ENCODE peak calls at places on chromosomes 7 and 10, in four cellular contexts. T is fibroblast of the aortic adventitia, H is RWPE1, V is A549. F is an unnamed sample.

GRCh38 chr10:111600772-111601171 is 523.9 kb downstream of the ADRA2A start:
- DNase-seq in T (no peak), H (no peak), V (no peak), F (no peak)

GRCh38 chr10:127195571-127196226 is 692 bp downstream of the INSYN2A start:
- DNase-seq in T (no peak), H (peak; percentile 19), V (no peak), F (no peak)

GRCh38 chr7:147432068-147432467 is 1158.5 kb upstream of the C7orf33 start:
- DNase-seq in T (peak; percentile 54), H (no peak), V (no peak), F (no peak)

GRCh38 chr10:85617751-85618150 is 748.8 kb downstream of the GRID1 start:
- DNase-seq in T (no peak), H (no peak), V (no peak), F (no peak)

GRCh38 chr10:60073781-60074656 is 167.7 kb upstream of the CCDC6 start:
- DNase-seq in T (no peak), H (no peak), V (no peak), F (no peak)

GRCh38 chr10:28179006-28179405 is 123.9 kb downstream of the MPP7 start:
- DNase-seq in T (no peak), H (no peak), V (no peak), F (no peak)

GRCh38 chr10:48363617-48364355 is 57.3 kb downstream of the MAPK8 start:
- DNase-seq in T (peak; percentile 88), H (peak; percentile 46), V (peak; percentile 28), F (no peak)

GRCh38 chr7:148299335-148299734 is 291.2 kb upstream of the C7orf33 start:
- DNase-seq in T (no peak), H (no peak), V (no peak), F (no peak)

GRCh38 chr10:95329296-95329695 is 38.5 kb upstream of the PDLIM1 start:
- DNase-seq in T (no peak), H (no peak), V (no peak), F (no peak)

GRCh38 chr7:130672146-130672545 is 3.6 kb upstream of the COPG2 start:
- DNase-seq in T (no peak), H (no peak), V (no peak), F (no peak)

GRCh38 chr10:104424719-104425118 is 71.1 kb downstream of the CFAP58 start:
- DNase-seq in T (no peak), H (peak; percentile 81), V (no peak), F (no peak)

GRCh38 chr10:72044417-72045041 is 43.8 kb downstream of the SPOCK2 start:
- DNase-seq in T (no peak), H (peak; percentile 52), V (no peak), F (no peak)

GRCh38 chr10:30178565-30178964 is 119.2 kb upstream of the JCAD start:
- DNase-seq in T (peak; percentile 87), H (no peak), V (no peak), F (no peak)

GRCh38 chr10:99467236-99467999 is 37.0 kb upstream of the GOT1 start:
- DNase-seq in T (peak; percentile 60), H (no peak), V (no peak), F (no peak)

GRCh38 chr7:29146888-29147609 is 712 bp upstream of the CPVL start:
- DNase-seq in T (peak; percentile 10), H (peak; percentile 28), V (no peak), F (no peak)

GRCh38 chr10:88921194-88921593 is 31.4 kb downstream of the ACTA2 start:
- DNase-seq in T (peak; percentile 80), H (no peak), V (no peak), F (no peak)

DNA sequence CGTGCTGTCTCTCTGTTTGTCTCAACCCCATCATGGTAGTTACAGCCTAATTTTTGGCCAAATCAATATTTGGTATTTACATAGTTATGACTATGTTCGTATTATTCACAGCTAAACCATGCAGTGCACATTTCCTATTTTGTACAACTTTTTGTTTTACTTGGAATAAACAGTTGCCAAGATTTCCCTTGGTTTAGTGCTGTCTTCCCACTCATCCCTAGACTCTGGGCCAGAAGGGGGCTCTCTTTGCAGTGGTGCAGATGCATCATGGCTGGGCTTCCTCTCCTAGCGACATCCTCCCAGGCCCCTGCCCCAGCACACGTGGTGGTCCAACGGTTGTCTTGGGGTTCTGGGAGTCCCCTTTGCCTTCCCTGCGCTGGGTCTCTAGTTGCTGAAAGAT is 151.6 kb downstream of the PTPN20 start:
- DNase-seq in T (peak; percentile 66), H (no peak), V (no peak), F (no peak)
- TF ChIP-seq CTCF in T (peak; percentile 34), H (no peak), V (no peak), F (peak; percentile 51)

GRCh38 chr10:34791947-34792346 is 23.1 kb downstream of the PARD3 start:
- DNase-seq in T (no peak), H (no peak), V (no peak), F (no peak)

GRCh38 chr10:34791228-34791627 is 23.9 kb downstream of the PARD3 start:
- DNase-seq in T (no peak), H (no peak), V (no peak), F (no peak)

GRCh38 chr10:34789993-34790506 is 25.0 kb downstream of the PARD3 start:
- DNase-seq in T (peak; percentile 49), H (no peak), V (peak; percentile 53), F (no peak)

GRCh38 chr10:34781709-34782108 is 33.4 kb downstream of the PARD3 start:
- DNase-seq in T (no peak), H (no peak), V (no peak), F (no peak)

GRCh38 chr10:34786464-34786863 is 28.6 kb downstream of the PARD3 start:
- DNase-seq in T (no peak), H (no peak), V (no peak), F (no peak)
- TF ChIP-seq CTCF in T (no peak), H (no peak), V (no peak), F (peak; percentile 30)

GRCh38 chr7:48421357-48421756 is 250.1 kb downstream of the ABCA13 start:
- DNase-seq in T (no peak), H (no peak), V (no peak), F (no peak)
- TF ChIP-seq CTCF in T (no peak), H (no peak), V (no peak), F (no peak)

DNA sequence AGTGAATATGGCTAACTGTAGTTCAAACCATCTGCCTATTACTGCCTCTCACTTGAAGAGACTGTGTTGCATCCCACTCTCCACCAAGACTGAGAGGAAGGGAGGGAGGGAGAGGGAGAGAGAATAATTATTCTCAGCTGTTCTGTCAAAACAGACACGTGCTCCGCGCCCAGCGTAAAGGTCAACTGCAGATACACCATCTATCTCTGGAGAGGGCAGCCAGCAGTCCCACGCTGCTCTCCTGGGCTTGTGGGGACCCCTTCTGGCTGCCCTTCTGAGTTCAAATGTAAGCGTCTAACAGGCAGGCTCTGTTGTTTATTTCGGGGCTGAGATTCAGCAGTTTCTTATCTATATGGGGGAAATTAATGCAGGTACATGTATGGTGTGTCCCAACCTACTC is 625.5 kb upstream of the GALNT17 start:
- DNase-seq in T (no peak), H (no peak), V (no peak), F (no peak)
- TF ChIP-seq CTCF in T (no peak), H (no peak), V (no peak), F (peak; percentile 37)

GRCh38 chr7:78019457-78020130 is 221.0 kb downstream of the PHTF2 start:
- DNase-seq in T (peak; percentile 78), H (peak; percentile 79), V (peak; percentile 93), F (peak; percentile 93)

GRCh38 chr7:78020874-78021249 is 222.3 kb downstream of the PHTF2 start:
- DNase-seq in T (no peak), H (no peak), V (no peak), F (no peak)

GRCh38 chr7:78017621-78018100 is 219.1 kb downstream of the PHTF2 start:
- DNase-seq in T (no peak), H (no peak), V (no peak), F (no peak)

GRCh38 chr7:78020131-78020873 is 221.7 kb downstream of the PHTF2 start:
- DNase-seq in T (peak; percentile 89), H (peak; percentile 72), V (peak; percentile 80), F (no peak)

DNA sequence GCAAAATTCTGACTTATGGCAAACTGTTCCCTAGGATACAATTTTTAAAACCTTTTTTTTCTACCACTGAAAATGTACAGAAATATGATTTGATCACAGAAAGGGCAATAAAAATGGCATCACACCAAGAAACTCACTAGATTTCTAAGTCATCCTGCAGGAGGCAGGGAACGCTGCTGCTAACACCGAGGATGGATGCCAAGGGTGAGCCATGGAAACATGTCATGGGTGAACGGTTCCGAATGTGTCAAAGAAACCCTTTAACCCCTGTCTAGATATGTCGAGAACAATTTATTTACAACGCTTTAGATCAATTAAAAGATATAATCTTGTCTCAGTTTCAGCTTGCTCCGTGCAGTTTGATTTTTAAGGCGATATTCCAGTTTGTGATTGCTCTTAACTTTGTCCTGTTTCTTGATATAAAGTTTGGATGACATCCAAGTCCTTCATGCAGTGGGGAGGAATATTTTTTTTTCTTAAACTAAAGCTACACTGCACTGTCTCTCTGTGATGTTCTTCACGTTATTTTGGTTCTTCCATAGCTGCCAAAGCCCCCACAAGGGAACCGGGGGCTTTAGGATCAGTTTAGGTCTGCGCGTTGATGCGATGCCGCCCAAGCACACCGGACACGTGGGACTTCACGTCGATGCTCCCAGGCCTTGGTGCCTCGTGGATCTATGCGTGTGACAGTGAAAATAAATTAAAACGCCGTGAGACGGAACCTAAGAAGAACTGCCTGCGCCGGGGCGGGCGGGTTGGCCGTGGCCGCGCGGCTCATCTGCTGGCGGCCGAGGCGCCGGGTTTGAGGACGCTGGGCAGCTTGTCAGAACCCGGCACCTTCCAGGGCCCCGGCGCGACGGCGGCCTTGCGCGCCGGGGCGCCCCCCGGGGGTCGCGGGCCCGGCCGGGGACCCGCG is 220.2 kb downstream of the PHTF2 start:
- DNase-seq in T (peak; percentile 45), H (peak; percentile 25), V (peak; percentile 14), F (no peak)
- TF ChIP-seq CTCF in T (peak; percentile 28), H (no peak), V (no peak), F (no peak)

DNA sequence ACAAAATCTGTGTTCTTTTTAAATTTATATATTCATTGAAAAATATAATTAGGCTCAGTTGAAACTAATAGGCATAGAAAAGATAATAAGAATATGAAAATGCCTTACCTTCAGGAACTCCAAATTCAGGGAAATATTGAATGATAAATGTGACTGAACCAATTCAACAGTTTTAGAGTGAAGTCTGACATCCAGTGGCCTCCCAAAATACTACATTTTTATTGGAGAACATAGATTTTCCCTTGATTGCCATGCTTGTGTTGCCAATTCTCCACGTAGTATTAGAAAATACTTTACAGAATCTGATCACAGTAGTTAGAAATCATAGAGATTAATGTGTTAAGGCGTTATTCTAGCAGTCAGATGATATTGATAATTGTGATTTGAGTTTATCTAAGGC is 1246.7 kb downstream of the GATA3 start:
- DNase-seq in T (peak; percentile 23), H (no peak), V (no peak), F (no peak)
- TF ChIP-seq CTCF in T (peak; percentile 27), H (peak; percentile 23), V (peak; percentile 48), F (peak; percentile 57)

DNA sequence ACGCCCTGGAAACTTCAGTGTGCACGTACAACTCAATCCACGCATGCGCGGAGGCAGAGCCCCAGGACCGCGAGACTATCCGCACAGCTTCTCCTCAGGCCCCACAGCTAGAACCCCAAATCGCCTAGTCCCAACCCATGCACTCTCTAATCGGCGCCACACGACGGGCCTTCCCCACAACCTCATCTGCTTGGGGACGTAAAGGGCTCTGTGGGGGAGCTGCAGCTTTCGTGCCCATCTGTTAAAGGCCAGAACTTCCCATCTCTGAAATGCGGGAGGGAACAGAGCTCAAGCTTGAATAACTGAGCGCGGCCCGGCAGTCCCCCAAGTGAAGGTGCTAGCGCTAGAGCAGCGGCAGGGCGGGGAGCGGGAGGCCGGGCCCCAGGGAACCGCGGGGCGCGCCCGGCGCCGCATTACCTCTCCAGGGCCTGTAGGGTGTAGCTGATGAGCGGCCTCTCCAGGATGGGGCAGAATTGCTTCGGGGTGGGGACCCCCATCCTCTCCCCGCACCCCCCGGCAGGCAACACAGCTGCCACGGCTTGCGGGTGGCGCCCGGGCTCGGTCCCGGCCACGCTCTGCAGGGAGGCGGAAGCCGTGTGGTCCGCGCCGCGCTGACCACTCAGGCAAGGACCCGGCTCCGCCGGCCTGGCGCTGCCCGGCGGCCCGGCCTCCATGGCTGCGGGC is 547 bp downstream of the CRPPA start:
- DNase-seq in T (peak; percentile 89), H (peak; percentile 61), V (peak; percentile 76), F (no peak)
- TF ChIP-seq CTCF in T (peak; percentile 45), H (peak; percentile 27), V (peak; percentile 10), F (peak; percentile 70)